ENCODE peak calls at places on chromosomes 4 and X, in four cellular contexts. X, Q, I and W are unnamed samples.

GRCh38 chr4:26204911-26205368 is 115.9 kb upstream of the RBPJ start:
- DNase-seq in X (no peak), Q (peak; percentile 96), I (no peak), W (no peak)

GRCh38 chr4:159105761-159106243 is 2.9 kb downstream of the RAPGEF2 start:
- DNase-seq in X (no peak), Q (peak; percentile 12), I (no peak), W (no peak)

GRCh38 chr4:124803026-124803425 is 90.5 kb upstream of the ANKRD50 start:
- DNase-seq in X (no peak), Q (no peak), I (no peak), W (no peak)

GRCh38 chr4:185570727-185571126 is 35.4 kb upstream of the PDLIM3 start:
- DNase-seq in X (no peak), Q (no peak), I (no peak), W (no peak)

GRCh38 chr4:159390648-159391047 is 287.8 kb downstream of the RAPGEF2 start:
- DNase-seq in X (no peak), Q (no peak), I (no peak), W (no peak)

GRCh38 chr4:100949350-100949935 is 397.9 kb downstream of the PPP3CA start:
- DNase-seq in X (no peak), Q (no peak), I (no peak), W (no peak)

GRCh38 chrX:39759526-39760224 is 338.1 kb downstream of the BCOR start:
- DNase-seq in X (peak; percentile 52), Q (peak; percentile 55), I (no peak), W (no peak)

GRCh38 chrX:79084923-79085322 is 59.6 kb upstream of the GPR174 start:
- DNase-seq in X (no peak), Q (no peak), I (no peak), W (no peak)

GRCh38 chr4:72468904-72469502 is 100.0 kb downstream of the ADAMTS3 start:
- DNase-seq in X (no peak), Q (no peak), I (no peak), W (no peak)

GRCh38 chr4:145839151-145839550 is 99.5 kb downstream of the ZNF827 start:
- DNase-seq in X (no peak), Q (no peak), I (no peak), W (no peak)

GRCh38 chrX:12174358-12174757 is 36.1 kb downstream of the FRMPD4 start:
- DNase-seq in X (no peak), Q (no peak), I (no peak), W (no peak)

GRCh38 chr4:114078636-114079035 is 99.2 kb upstream of the ARSJ start:
- DNase-seq in X (no peak), Q (no peak), I (no peak), W (no peak)

DNA sequence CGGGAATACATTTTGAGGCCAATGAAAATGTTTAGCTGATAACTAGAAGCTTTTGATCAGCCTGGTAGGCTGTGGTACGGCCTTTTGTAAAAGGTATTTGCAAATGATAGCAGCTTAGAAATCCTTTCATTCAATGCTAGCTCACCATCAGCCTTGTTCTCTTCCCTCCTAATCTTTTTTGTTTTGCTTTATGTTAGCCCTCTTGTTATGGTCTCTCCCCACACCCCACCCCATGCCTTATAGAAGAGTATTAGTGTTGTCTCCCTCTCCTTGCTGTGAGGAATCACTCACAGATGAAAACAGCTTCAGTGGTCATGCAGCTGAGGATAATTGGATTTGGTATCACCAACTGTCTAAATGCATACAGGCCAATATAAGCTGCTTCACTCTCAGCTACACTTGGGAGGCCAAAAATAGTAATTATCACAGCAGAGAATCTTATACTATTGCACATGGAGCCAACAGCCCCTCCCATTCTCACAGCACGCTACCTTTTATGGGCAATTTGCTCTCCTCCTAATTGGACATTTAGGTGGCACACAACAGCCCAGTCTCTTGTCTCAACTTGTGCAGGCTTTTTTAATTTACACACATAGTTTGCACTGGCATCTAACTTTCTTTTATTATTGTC is 494.6 kb upstream of the FAM241A start:
- DNase-seq in X (no peak), Q (no peak), I (no peak), W (no peak)
- H3K4me3 ChIP-seq in X (no peak overlapping the region), Q (no peak overlapping the region), I (no peak overlapping the region), W (no peak overlapping the region)

GRCh38 chrX:71541546-71542022 is 8.7 kb downstream of the OGT start:
- DNase-seq in X (no peak), Q (no peak), I (no peak), W (no peak)
- H3K4me3 ChIP-seq in X (no peak overlapping the region), Q (no peak overlapping the region), I (peak overlapping the region; percentile 41), W (no peak overlapping the region)

DNA sequence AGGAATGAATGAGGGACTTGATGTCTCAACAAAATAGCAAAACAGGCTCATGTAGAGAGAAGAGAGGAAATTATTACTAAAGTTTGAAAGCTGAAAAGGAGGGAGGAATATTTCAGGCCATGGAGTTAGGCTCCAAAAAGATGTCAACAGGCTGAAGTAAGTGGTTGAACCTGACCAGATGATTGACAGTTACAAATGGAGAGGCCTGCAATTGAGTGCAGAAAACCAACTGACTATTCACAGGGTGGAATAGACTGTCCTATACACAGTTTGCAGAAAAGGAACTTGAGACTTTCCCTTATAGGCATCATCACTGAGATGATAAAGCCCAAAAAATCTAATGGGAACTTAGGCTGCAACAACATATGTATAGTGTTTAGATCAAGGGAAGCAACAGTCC is 233.3 kb downstream of the AR start:
- DNase-seq in X (no peak), Q (no peak), I (no peak), W (no peak)
- H3K4me3 ChIP-seq in X (no peak overlapping the region), Q (no peak overlapping the region), I (no peak overlapping the region), W (no peak overlapping the region)

GRCh38 chr4:105714071-105714521 is 5.5 kb downstream of the GSTCD start:
- DNase-seq in X (no peak), Q (no peak), I (no peak), W (no peak)
- H3K4me3 ChIP-seq in X (no peak overlapping the region), Q (no peak overlapping the region), I (no peak overlapping the region), W (peak overlapping the region; percentile 5)

GRCh38 chrX:53073115-53073581 is 9.0 kb upstream of the TSPYL2 start:
- DNase-seq in X (no peak), Q (no peak), I (no peak), W (no peak)

GRCh38 chrX:53074987-53075386 is 7.2 kb upstream of the TSPYL2 start:
- DNase-seq in X (no peak), Q (no peak), I (no peak), W (no peak)

GRCh38 chrX:53071604-53072417 is 10.4 kb upstream of the TSPYL2 start:
- DNase-seq in X (peak; percentile 84), Q (peak; percentile 79), I (peak; percentile 79), W (peak; percentile 77)

GRCh38 chrX:53071064-53071463 is 11.1 kb upstream of the TSPYL2 start:
- DNase-seq in X (no peak), Q (no peak), I (no peak), W (no peak)

DNA sequence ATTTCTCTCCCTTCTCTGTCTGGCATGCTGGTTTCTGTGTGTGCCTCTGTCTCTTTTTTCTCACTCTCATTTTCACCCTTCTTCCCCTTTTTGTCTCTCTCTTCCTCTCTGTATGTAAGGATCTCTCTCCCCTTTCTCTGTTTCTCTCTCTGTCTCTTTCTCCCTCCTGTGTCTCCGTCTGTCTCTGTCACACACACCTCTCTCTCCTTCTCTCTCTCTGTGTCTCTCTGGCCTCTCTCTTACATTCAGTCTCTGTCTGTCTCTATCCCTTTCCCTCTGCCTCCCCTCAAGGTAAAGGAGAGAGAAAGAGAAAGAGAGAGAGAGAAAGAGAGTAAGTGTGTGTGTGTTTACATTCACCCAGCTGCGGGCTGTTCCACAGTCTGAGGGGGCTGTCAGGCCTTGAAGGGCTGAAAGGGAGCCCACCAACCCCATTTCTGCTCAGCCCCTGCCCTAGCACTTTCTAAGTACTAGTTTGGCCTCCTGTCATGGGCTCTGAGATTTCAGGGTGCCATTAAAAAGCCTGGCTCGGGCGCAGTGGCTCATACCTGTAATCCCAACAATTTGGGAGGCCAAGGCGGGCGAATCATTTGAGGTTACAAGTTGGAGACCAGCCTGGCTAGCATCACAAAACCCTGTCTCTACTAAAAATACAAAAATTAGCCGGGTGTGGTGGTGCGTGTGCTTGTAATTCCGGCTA is 9.6 kb upstream of the TSPYL2 start:
- DNase-seq in X (no peak), Q (no peak), I (no peak), W (no peak)
- H3K4me3 ChIP-seq in X (peak overlapping the region; percentile 46), Q (no peak overlapping the region), I (no peak overlapping the region), W (peak overlapping the region; percentile 31)

GRCh38 chr4:41881931-41882621 is 53.2 kb upstream of the TMEM33 start:
- DNase-seq in X (no peak), Q (no peak), I (no peak), W (no peak)
- H3K4me3 ChIP-seq in X (peak overlapping the region; percentile 48), Q (peak overlapping the region; percentile 41), I (peak overlapping the region; percentile 43), W (peak overlapping the region; percentile 26)

DNA sequence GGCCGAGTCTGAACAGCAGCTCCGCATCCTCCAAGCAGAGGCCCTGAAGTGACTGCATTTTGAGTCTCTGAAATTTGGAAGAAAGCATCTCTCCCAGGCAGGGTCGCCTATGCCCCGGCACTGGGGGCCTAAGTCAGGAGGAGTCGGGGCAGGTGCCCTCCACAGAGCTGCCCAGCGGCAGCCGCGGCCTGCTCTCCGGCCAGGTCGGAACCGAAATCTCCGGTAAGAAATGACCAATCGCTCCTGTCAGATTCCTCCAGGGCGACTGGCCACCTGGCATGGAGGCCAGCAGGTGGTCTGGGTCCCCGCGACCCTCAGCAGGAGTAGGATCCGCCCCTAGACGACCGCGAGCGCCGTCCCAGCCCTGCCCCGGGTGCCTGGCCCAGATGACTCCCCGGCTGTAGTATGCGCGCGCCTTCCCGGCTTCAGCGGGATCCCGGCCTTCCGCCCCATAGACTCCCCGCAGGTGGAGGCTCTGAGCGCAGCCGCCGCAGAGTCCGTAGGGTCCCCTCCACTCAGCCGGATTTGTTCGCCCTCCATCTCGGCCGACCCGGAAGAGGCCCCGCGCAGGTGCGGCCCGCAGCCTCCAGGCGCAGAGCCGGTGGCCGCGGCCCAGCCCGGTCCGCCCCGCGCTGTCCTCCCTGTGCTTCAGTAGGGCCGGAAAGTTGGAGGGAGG is 1.5 kb downstream of the NKX1-1 start:
- DNase-seq in X (peak; percentile 30), Q (no peak), I (no peak), W (peak; percentile 12)
- H3K4me3 ChIP-seq in X (no peak overlapping the region), Q (no peak overlapping the region), I (no peak overlapping the region), W (no peak overlapping the region)

DNA sequence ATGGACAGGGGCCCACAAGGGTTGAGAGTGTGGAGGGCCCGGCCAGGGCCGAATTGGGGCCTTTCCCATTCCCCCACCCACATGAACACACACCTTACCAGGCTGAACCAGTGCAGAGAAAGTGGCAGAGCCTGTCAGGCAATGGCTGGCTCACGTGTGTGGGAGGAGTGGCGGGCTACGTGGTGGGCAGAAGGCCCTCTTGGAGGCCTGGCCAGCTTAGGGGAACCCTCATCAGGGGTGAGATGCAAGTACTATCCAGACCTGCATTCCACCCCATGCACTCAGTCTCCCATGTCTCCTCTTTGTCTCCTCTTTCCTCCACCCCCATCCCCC is 965 bp downstream of the TCEAL4 start:
- DNase-seq in X (peak; percentile 40), Q (no peak), I (no peak), W (no peak)
- H3K4me3 ChIP-seq in X (peak overlapping the region; percentile 62), Q (peak overlapping the region; percentile 52), I (no peak overlapping the region), W (peak overlapping the region; percentile 54)